ENCODE peak calls at places on chromosome 14, in nine cellular contexts. G is heart left ventricle, Z is upper lobe of right lung, I is Karpas-422, K is fibroblast of lung, M is NT2/D1, A is thoracic aorta, L is endothelial cell of umbilical vein, X is lung. F is an unnamed sample.
A peak's percentile ranks its signal among the peaks of the same experiment; 100 is the strongest.

GRCh38 chr14:70254476-70254961 is 65.8 kb upstream of the SLC8A3 start:
- DNase-seq in X (peak; percentile 38), A (no peak), Z (peak; percentile 78), L (peak; percentile 30), G (peak; percentile 37), M (no peak), K (peak; percentile 40), I (no peak), F (no peak)

GRCh38 chr14:67357583-67358354 is 1.8 kb downstream of the ATP6V1D start:
- DNase-seq in M (no peak), A (no peak), X (no peak), G (no peak), I (no peak), K (peak; percentile 30), Z (no peak), L (no peak), F (no peak)

GRCh38 chr14:54662491-54663116 is 95.7 kb downstream of the SAMD4A start:
- DNase-seq in G (no peak), I (no peak), K (no peak), X (no peak), L (peak; percentile 82), Z (no peak), M (no peak), A (no peak), F (no peak)

GRCh38 chr14:38208825-38209562 is 1.3 kb downstream of the SSTR1 start:
- DNase-seq in I (no peak), K (peak; percentile 60), A (no peak), G (no peak), M (no peak), L (peak; percentile 47), Z (peak; percentile 66), X (no peak), F (no peak)

GRCh38 chr14:66709292-66709691 is 201.3 kb downstream of the GPHN start:
- DNase-seq in X (no peak), L (peak; percentile 52), G (no peak), M (no peak), Z (no peak), A (no peak), K (peak; percentile 76), I (no peak), F (no peak)

GRCh38 chr14:56328021-56328420 is 209.8 kb downstream of the PELI2 start:
- DNase-seq in K (no peak), X (no peak), Z (no peak), I (no peak), A (no peak), M (no peak), L (no peak), G (no peak), F (no peak)

GRCh38 chr14:89625208-89625987 is 208.4 kb upstream of the FOXN3 start:
- DNase-seq in L (no peak), X (no peak), K (peak; percentile 60), Z (no peak), M (no peak), G (peak; percentile 57), A (no peak), I (no peak), F (no peak)

GRCh38 chr14:57060276-57060956 is 208.3 kb downstream of the EXOC5 start:
- DNase-seq in G (no peak), L (no peak), Z (no peak), I (no peak), A (no peak), K (peak; percentile 8), M (no peak), X (no peak), F (no peak)

GRCh38 chr14:95524706-95525512 is 8.5 kb upstream of the SYNE3 start:
- DNase-seq in G (no peak), K (peak; percentile 34), M (no peak), L (no peak), I (no peak), A (no peak), Z (no peak), X (no peak), F (peak; percentile 53)

GRCh38 chr14:33030406-33030805 is 91.7 kb downstream of the NPAS3 start:
- DNase-seq in M (no peak), X (no peak), I (no peak), Z (no peak), G (no peak), L (no peak), K (no peak), A (no peak), F (no peak)

GRCh38 chr14:65991124-65991523 is 495.0 kb upstream of the CCDC196 start:
- DNase-seq in I (no peak), L (no peak), K (no peak), Z (no peak), G (no peak), M (no peak), X (no peak), A (no peak), F (no peak)

GRCh38 chr14:36514278-36515104 is 5.5 kb downstream of the NKX2-1 start:
- DNase-seq in Z (peak; percentile 75), G (no peak), A (no peak), L (no peak), K (peak; percentile 64), X (peak; percentile 64), M (no peak), I (no peak), F (no peak)

GRCh38 chr14:87108726-87109125 is 884.3 kb downstream of the GALC start:
- DNase-seq in Z (no peak), L (no peak), X (no peak), A (no peak), M (no peak), K (peak; percentile 93), I (peak; percentile 77), G (peak; percentile 25), F (no peak)

GRCh38 chr14:92108345-92109254 is 2.2 kb upstream of the ATXN3 start:
- DNase-seq in K (no peak), M (no peak), I (peak; percentile 96), L (no peak), X (no peak), Z (no peak), A (no peak), G (no peak), F (no peak)

DNA sequence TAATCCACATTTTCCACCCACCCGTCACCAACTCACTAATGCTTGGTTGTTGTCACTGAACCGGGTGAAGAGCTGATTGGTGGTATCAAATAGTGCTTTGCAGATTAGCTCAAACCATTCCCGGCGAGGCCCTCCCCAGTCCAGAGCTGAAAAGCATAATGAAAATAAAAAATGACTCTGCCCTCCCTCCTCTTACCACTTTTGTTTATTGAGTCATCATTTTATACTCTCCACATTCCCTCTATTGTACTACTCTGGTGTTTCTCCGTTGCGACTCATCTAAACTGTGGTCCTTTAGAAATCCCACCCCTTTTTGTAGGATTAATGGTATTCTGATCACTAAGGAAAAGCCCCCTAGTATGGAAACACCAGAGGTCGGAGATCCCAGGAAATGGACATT is 42.2 kb downstream of the AREL1 start:
- DNase-seq in A (no peak), K (peak; percentile 86), M (no peak), I (no peak), Z (no peak), G (no peak), L (peak; percentile 52), X (no peak), F (no peak)
- H3K36me3 ChIP-seq in A (peaks cover 23% of the 10 kb centered on the region), K (peaks cover 4% of the 10 kb centered on the region), M (peaks cover 83% of the 10 kb centered on the region), I (peaks cover 61% of the 10 kb centered on the region), Z (peaks cover 98% of the 10 kb centered on the region), G (peaks cover 99% of the 10 kb centered on the region), L (peaks cover 29% of the 10 kb centered on the region), X (peaks cover 52% of the 10 kb centered on the region), F (peaks cover 68% of the 10 kb centered on the region)

GRCh38 chr14:105453847-105454246 is 20.8 kb upstream of the CRIP2 start:
- DNase-seq in M (no peak), K (no peak), Z (no peak), A (no peak), L (no peak), G (no peak), I (no peak), X (no peak), F (no peak)

GRCh38 chr14:105458010-105458409 is 16.6 kb upstream of the CRIP2 start:
- DNase-seq in M (no peak), K (no peak), G (no peak), X (no peak), L (no peak), I (no peak), A (no peak), Z (no peak), F (no peak)

GRCh38 chr14:105456736-105457703 is 17.6 kb upstream of the CRIP2 start:
- DNase-seq in A (no peak), M (no peak), X (no peak), K (no peak), G (no peak), L (no peak), I (no peak), Z (no peak), F (no peak)

GRCh38 chr14:105455086-105455640 is 19.5 kb upstream of the CRIP2 start:
- DNase-seq in M (no peak), K (no peak), L (no peak), X (no peak), G (no peak), Z (no peak), A (no peak), I (no peak), F (no peak)

GRCh38 chr14:105455766-105456660 is 18.6 kb upstream of the CRIP2 start:
- DNase-seq in L (no peak), I (no peak), K (no peak), G (peak; percentile 24), X (no peak), M (no peak), A (no peak), Z (no peak), F (no peak)
- H3K27me3 ChIP-seq in L (no peaks in the 10 kb centered on the region), I (no peaks in the 10 kb centered on the region), K (no peaks in the 10 kb centered on the region), G (no peaks in the 10 kb centered on the region), X (no peaks in the 10 kb centered on the region), M (no peaks in the 10 kb centered on the region), A (no peaks in the 10 kb centered on the region), Z (no peaks in the 10 kb centered on the region), F (no peaks in the 10 kb centered on the region)

GRCh38 chr14:100148837-100149731 is 10.4 kb downstream of the DEGS2 start:
- DNase-seq in I (no peak), X (no peak), Z (no peak), K (no peak), M (no peak), G (no peak), L (no peak), A (no peak), F (no peak)

GRCh38 chr14:100147691-100148464 is 11.6 kb downstream of the DEGS2 start:
- DNase-seq in I (no peak), M (no peak), A (no peak), K (no peak), X (no peak), G (no peak), L (no peak), Z (no peak), F (no peak)

GRCh38 chr14:100146548-100147091 is 12.8 kb downstream of the DEGS2 start:
- DNase-seq in K (no peak), Z (no peak), X (no peak), M (no peak), L (no peak), I (no peak), A (no peak), G (no peak), F (no peak)

GRCh38 chr14:100145682-100146464 is 13.6 kb downstream of the DEGS2 start:
- DNase-seq in L (no peak), Z (no peak), A (no peak), I (no peak), M (no peak), G (no peak), K (no peak), X (no peak), F (no peak)

GRCh38 chr14:100147181-100147631 is 12.2 kb downstream of the DEGS2 start:
- DNase-seq in Z (peak; percentile 80), G (no peak), A (no peak), X (no peak), M (no peak), L (no peak), I (peak; percentile 53), K (no peak), F (no peak)
- H3K4me3 ChIP-seq in Z (no peak overlapping the region), G (no peak overlapping the region), A (no peak overlapping the region), X (no peak overlapping the region), M (no peak overlapping the region), L (no peak overlapping the region), I (no peak overlapping the region), K (no peak overlapping the region), F (no peak overlapping the region)

GRCh38 chr14:23561873-23562821 is 5.4 kb downstream of the AP1G2 start:
- DNase-seq in G (no peak), A (no peak), I (no peak), Z (peak; percentile 83), L (no peak), X (peak; percentile 72), M (no peak), K (peak; percentile 54), F (no peak)
- H3K36me3 ChIP-seq in G (peaks cover 77% of the 10 kb centered on the region), A (peaks cover 6% of the 10 kb centered on the region), I (peaks cover 56% of the 10 kb centered on the region), Z (peaks cover 53% of the 10 kb centered on the region), L (no peaks in the 10 kb centered on the region), X (no peaks in the 10 kb centered on the region), M (peaks cover 84% of the 10 kb centered on the region), K (no peaks in the 10 kb centered on the region), F (peaks cover 10% of the 10 kb centered on the region)

F was measured in right atrium auricular region.